ENCODE peak calls at places on chromosome 22, in eight cellular contexts. X is endothelial cell, K is NCI-H1436, D is AG08395, Q is A549, A is EH, Y is neuronal stem cell, N is NCI-H2171. T is an unnamed sample.

GRCh38 chr22:49197986-49198704 is 629.5 kb downstream of the BRD1 start:
- DNase-seq in Q (no peak), X (no peak), Y (no peak), A (no peak), D (no peak), N (no peak), K (no peak), T (no peak)

GRCh38 chr22:41197046-41197807 is 7.9 kb upstream of the L3MBTL2 start:
- DNase-seq in K (peak), D (peak), N (peak), A (peak), Y (peak), X (peak), Q (peak), T (peak)

GRCh38 chr22:50010676-50011446 is 1.7 kb downstream of the IL17REL start:
- DNase-seq in X (peak), D (no peak), Y (no peak), Q (no peak), A (no peak), N (no peak), K (no peak), T (no peak)

GRCh38 chr22:29727248-29727551 is 7.4 kb downstream of the CABP7 start:
- DNase-seq in A (peak), Q (peak), X (peak), D (peak), N (no peak), K (peak), Y (no peak), T (peak)

GRCh38 chr22:24582111-24582814 is 10.6 kb downstream of the LRRC75B start:
- DNase-seq in D (no peak), N (no peak), Y (no peak), Q (no peak), A (no peak), K (no peak), X (no peak), T (no peak)

GRCh38 chr22:46043816-46044717 is 67.1 kb upstream of the WNT7B start:
- DNase-seq in Y (no peak), X (no peak), N (no peak), K (no peak), D (no peak), A (peak), Q (no peak), T (no peak)

GRCh38 chr22:17230239-17230638 is 11.0 kb upstream of the ADA2 start:
- DNase-seq in Q (no peak), N (no peak), X (no peak), Y (no peak), A (no peak), K (no peak), D (no peak), T (no peak)

GRCh38 chr22:41844513-41844912 is 11.6 kb downstream of the SREBF2 start:
- DNase-seq in Q (no peak), Y (no peak), D (no peak), A (no peak), N (no peak), K (no peak), X (no peak), T (no peak)

GRCh38 chr22:39773976-39774539 is 119.5 kb downstream of the ENTHD1 start:
- DNase-seq in N (no peak), Y (no peak), D (no peak), Q (no peak), X (peak), K (no peak), A (peak), T (peak)

GRCh38 chr22:46736705-46737104 is 1.3 kb downstream of the CERK start:
- DNase-seq in K (no peak), D (no peak), N (no peak), X (no peak), A (no peak), Y (no peak), Q (no peak), T (no peak)

GRCh38 chr22:17237031-17237668 is 17.9 kb upstream of the ADA2 start:
- DNase-seq in K (no peak), Q (no peak), A (no peak), D (no peak), X (no peak), N (no peak), Y (no peak), T (no peak)

GRCh38 chr22:19962246-19962908 is 20.8 kb upstream of the TXNRD2 start:
- DNase-seq in D (peak), A (peak), Y (peak), K (peak), N (peak), Q (peak), X (peak), T (peak)

GRCh38 chr22:39216143-39216490 is 28.7 kb downstream of the PDGFB start:
- DNase-seq in N (no peak), Q (no peak), K (no peak), A (no peak), X (no peak), D (no peak), Y (no peak), T (no peak)

GRCh38 chr22:29334148-29334547 is 18.7 kb upstream of the RASL10A start:
- DNase-seq in D (no peak), Q (no peak), N (no peak), A (no peak), Y (no peak), X (no peak), K (no peak), T (no peak)

GRCh38 chr22:29269731-29270474 is 1.8 kb downstream of the EWSR1 start:
- DNase-seq in Y (no peak), X (no peak), N (no peak), K (no peak), A (peak), D (no peak), Q (no peak), T (peak)

GRCh38 chr22:34804588-34804987 is 261.4 kb upstream of the ISX start:
- DNase-seq in K (no peak), X (no peak), N (no peak), A (no peak), Q (no peak), Y (no peak), D (no peak), T (no peak)

GRCh38 chr22:40009231-40009769 is 14.5 kb downstream of the FAM83F start:
- DNase-seq in X (no peak), K (no peak), D (no peak), N (no peak), Q (no peak), A (no peak), Y (peak), T (no peak)

GRCh38 chr22:49933236-49933921 is 14.9 kb downstream of the CRELD2 start:
- DNase-seq in Y (no peak), Q (no peak), A (no peak), D (no peak), N (no peak), K (no peak), X (no peak), T (no peak)

GRCh38 chr22:44550666-44551491 is 52.8 kb upstream of the RTL6 start:
- DNase-seq in A (peak), Q (no peak), D (peak), N (no peak), Y (no peak), X (peak), K (no peak), T (peak)

GRCh38 chr22:27992294-27993165 is 73.5 kb upstream of the PITPNB start:
- DNase-seq in X (no peak), K (no peak), Q (no peak), Y (no peak), D (no peak), A (no peak), N (no peak), T (no peak)

GRCh38 chr22:49998718-49999062 is 13.9 kb downstream of the IL17REL start:
- DNase-seq in X (no peak), A (no peak), D (no peak), K (no peak), Y (no peak), Q (no peak), N (no peak), T (no peak)

GRCh38 chr22:25729016-25729415 is 13.0 kb upstream of the MYO18B start:
- DNase-seq in Y (no peak), D (no peak), X (no peak), Q (no peak), K (no peak), N (no peak), A (no peak), T (no peak)

GRCh38 chr22:27775698-27776409 is 25.7 kb downstream of the MN1 start:
- DNase-seq in Y (peak), K (no peak), Q (no peak), D (no peak), X (no peak), N (no peak), A (no peak), T (peak)

GRCh38 chr22:46992121-46992731 is 229.8 kb downstream of the TBC1D22A start:
- DNase-seq in K (no peak), A (no peak), N (no peak), X (no peak), D (no peak), Q (no peak), Y (no peak), T (no peak)

GRCh38 chr22:46149493-46149997 is 781 bp upstream of the PPARA start:
- DNase-seq in Q (no peak), A (peak), K (no peak), Y (peak), X (peak), D (no peak), N (peak), T (peak)

GRCh38 chr22:49192857-49193250 is 634.8 kb downstream of the BRD1 start:
- DNase-seq in A (no peak), Q (no peak), D (no peak), X (no peak), Y (no peak), N (no peak), K (no peak), T (no peak)

GRCh38 chr22:36351921-36352774 is 35.6 kb downstream of the MYH9 start:
- DNase-seq in X (no peak), N (no peak), Y (no peak), K (no peak), A (no peak), D (no peak), Q (no peak), T (peak)

GRCh38 chr22:29396126-29396525 is 7.8 kb upstream of the AP1B1 start:
- DNase-seq in Q (no peak), D (no peak), Y (no peak), A (no peak), K (no peak), X (no peak), N (no peak), T (no peak)

T was measured in cardiac muscle cell.